ENCODE peak calls at places on chromosomes 1 and 21, in ten cellular contexts. One of them, this sample, is unnamed.

GRCh38 chr1:65421341-65422174 is 1.1 kb downstream of the LEPR start:
- DNase-seq in lower lobe of right lung: no peak
- DNase-seq in cardiac muscle cell: no peak
- DNase-seq in fibroblast of lung: peak
- DNase-seq in heart right ventricle: no peak
- DNase-seq in left lung: no peak
- DNase-seq in psoas muscle: no peak
- DNase-seq in neural progenitor cell: no peak
- DNase-seq in breast epithelium: no peak
- DNase-seq in uterus: no peak
- DNase-seq in this sample: no peak

GRCh38 chr1:114021665-114022099 is 42.4 kb downstream of the OLFML3 start:
- DNase-seq in left lung: no peak
- DNase-seq in neural progenitor cell: no peak
- DNase-seq in heart right ventricle: no peak
- DNase-seq in uterus: no peak
- DNase-seq in cardiac muscle cell: peak
- DNase-seq in lower lobe of right lung: no peak
- DNase-seq in fibroblast of lung: no peak
- DNase-seq in psoas muscle: no peak
- DNase-seq in breast epithelium: no peak
- DNase-seq in this sample: no peak

GRCh38 chr1:183205196-183205781 is 19.2 kb downstream of the LAMC2 start:
- DNase-seq in neural progenitor cell: no peak
- DNase-seq in breast epithelium: no peak
- DNase-seq in cardiac muscle cell: no peak
- DNase-seq in fibroblast of lung: peak
- DNase-seq in heart right ventricle: no peak
- DNase-seq in uterus: no peak
- DNase-seq in psoas muscle: no peak
- DNase-seq in left lung: no peak
- DNase-seq in lower lobe of right lung: no peak
- DNase-seq in this sample: no peak

GRCh38 chr1:160374701-160375443 is 8.0 kb downstream of the NHLH1 start:
- DNase-seq in left lung: no peak
- DNase-seq in lower lobe of right lung: no peak
- DNase-seq in psoas muscle: no peak
- DNase-seq in uterus: no peak
- DNase-seq in breast epithelium: no peak
- DNase-seq in fibroblast of lung: no peak
- DNase-seq in heart right ventricle: no peak
- DNase-seq in cardiac muscle cell: peak
- DNase-seq in neural progenitor cell: peak
- DNase-seq in this sample: no peak

GRCh38 chr1:210709694-210710093 is 381.0 kb downstream of the HHAT start:
- DNase-seq in cardiac muscle cell: no peak
- DNase-seq in lower lobe of right lung: no peak
- DNase-seq in heart right ventricle: no peak
- DNase-seq in left lung: no peak
- DNase-seq in breast epithelium: no peak
- DNase-seq in fibroblast of lung: peak
- DNase-seq in psoas muscle: no peak
- DNase-seq in neural progenitor cell: no peak
- DNase-seq in uterus: no peak
- DNase-seq in this sample: no peak

GRCh38 chr1:216005916-216006315 is 417.3 kb downstream of the USH2A start:
- DNase-seq in cardiac muscle cell: no peak
- DNase-seq in psoas muscle: no peak
- DNase-seq in breast epithelium: no peak
- DNase-seq in lower lobe of right lung: no peak
- DNase-seq in uterus: no peak
- DNase-seq in left lung: no peak
- DNase-seq in fibroblast of lung: peak
- DNase-seq in heart right ventricle: no peak
- DNase-seq in neural progenitor cell: no peak
- DNase-seq in this sample: peak

GRCh38 chr1:169085911-169086310 is 20.6 kb upstream of the ATP1B1 start:
- DNase-seq in neural progenitor cell: no peak
- DNase-seq in psoas muscle: no peak
- DNase-seq in heart right ventricle: no peak
- DNase-seq in cardiac muscle cell: no peak
- DNase-seq in uterus: no peak
- DNase-seq in breast epithelium: no peak
- DNase-seq in lower lobe of right lung: no peak
- DNase-seq in left lung: no peak
- DNase-seq in fibroblast of lung: no peak
- DNase-seq in this sample: no peak

GRCh38 chr1:24553931-24554330 is 2.0 kb upstream of the NCMAP start:
- DNase-seq in psoas muscle: no peak
- DNase-seq in breast epithelium: no peak
- DNase-seq in uterus: no peak
- DNase-seq in left lung: no peak
- DNase-seq in neural progenitor cell: no peak
- DNase-seq in cardiac muscle cell: no peak
- DNase-seq in lower lobe of right lung: no peak
- DNase-seq in heart right ventricle: no peak
- DNase-seq in fibroblast of lung: no peak
- DNase-seq in this sample: no peak

GRCh38 chr1:44791364-44791801 is 3.4 kb upstream of the BEST4 start:
- DNase-seq in neural progenitor cell: no peak
- DNase-seq in cardiac muscle cell: no peak
- DNase-seq in left lung: peak
- DNase-seq in lower lobe of right lung: no peak
- DNase-seq in heart right ventricle: no peak
- DNase-seq in psoas muscle: no peak
- DNase-seq in fibroblast of lung: no peak
- DNase-seq in uterus: no peak
- DNase-seq in breast epithelium: no peak
- DNase-seq in this sample: no peak

GRCh38 chr1:6483010-6483760 is 8.3 kb downstream of the PLEKHG5 start:
- DNase-seq in uterus: no peak
- DNase-seq in heart right ventricle: no peak
- DNase-seq in cardiac muscle cell: no peak
- DNase-seq in neural progenitor cell: no peak
- DNase-seq in lower lobe of right lung: peak
- DNase-seq in psoas muscle: no peak
- DNase-seq in breast epithelium: no peak
- DNase-seq in fibroblast of lung: no peak
- DNase-seq in left lung: no peak
- DNase-seq in this sample: no peak

GRCh38 chr1:152185544-152186391 is 26.7 kb upstream of the RPTN start:
- DNase-seq in cardiac muscle cell: no peak
- DNase-seq in breast epithelium: no peak
- DNase-seq in psoas muscle: no peak
- DNase-seq in fibroblast of lung: peak
- DNase-seq in left lung: no peak
- DNase-seq in neural progenitor cell: peak
- DNase-seq in uterus: no peak
- DNase-seq in lower lobe of right lung: no peak
- DNase-seq in heart right ventricle: peak
- DNase-seq in this sample: peak

GRCh38 chr21:33198346-33199135 is 31.2 kb upstream of the IFNAR2 start:
- DNase-seq in fibroblast of lung: peak
- DNase-seq in left lung: no peak
- DNase-seq in psoas muscle: peak
- DNase-seq in cardiac muscle cell: no peak
- DNase-seq in breast epithelium: no peak
- DNase-seq in neural progenitor cell: no peak
- DNase-seq in uterus: no peak
- DNase-seq in lower lobe of right lung: peak
- DNase-seq in heart right ventricle: peak
- DNase-seq in this sample: no peak

GRCh38 chr1:52127181-52128175 is 14.4 kb upstream of the ZFYVE9 start:
- DNase-seq in breast epithelium: no peak
- DNase-seq in cardiac muscle cell: peak
- DNase-seq in psoas muscle: no peak
- DNase-seq in left lung: no peak
- DNase-seq in uterus: no peak
- DNase-seq in fibroblast of lung: peak
- DNase-seq in heart right ventricle: peak
- DNase-seq in neural progenitor cell: no peak
- DNase-seq in lower lobe of right lung: no peak
- DNase-seq in this sample: peak

GRCh38 chr1:15343729-15344128 is 66.0 kb upstream of the EFHD2 start:
- DNase-seq in lower lobe of right lung: peak
- DNase-seq in neural progenitor cell: peak
- DNase-seq in breast epithelium: no peak
- DNase-seq in cardiac muscle cell: peak
- DNase-seq in left lung: no peak
- DNase-seq in fibroblast of lung: peak
- DNase-seq in heart right ventricle: peak
- DNase-seq in psoas muscle: no peak
- DNase-seq in uterus: peak
- DNase-seq in this sample: no peak

GRCh38 chr1:3469104-3469848 is 14.8 kb downstream of the ARHGEF16 start:
- DNase-seq in heart right ventricle: no peak
- DNase-seq in lower lobe of right lung: peak
- DNase-seq in neural progenitor cell: no peak
- DNase-seq in cardiac muscle cell: no peak
- DNase-seq in fibroblast of lung: no peak
- DNase-seq in uterus: no peak
- DNase-seq in breast epithelium: no peak
- DNase-seq in psoas muscle: no peak
- DNase-seq in left lung: peak
- DNase-seq in this sample: no peak

GRCh38 chr1:153583976-153584375 is 18.3 kb upstream of the S100A2 start:
- DNase-seq in left lung: no peak
- DNase-seq in fibroblast of lung: peak
- DNase-seq in cardiac muscle cell: no peak
- DNase-seq in heart right ventricle: no peak
- DNase-seq in neural progenitor cell: no peak
- DNase-seq in uterus: no peak
- DNase-seq in lower lobe of right lung: no peak
- DNase-seq in breast epithelium: no peak
- DNase-seq in psoas muscle: no peak
- DNase-seq in this sample: no peak

GRCh38 chr1:236388332-236388731 is 5.8 kb upstream of the EDARADD start:
- DNase-seq in left lung: no peak
- DNase-seq in uterus: no peak
- DNase-seq in fibroblast of lung: no peak
- DNase-seq in cardiac muscle cell: no peak
- DNase-seq in psoas muscle: no peak
- DNase-seq in neural progenitor cell: no peak
- DNase-seq in heart right ventricle: no peak
- DNase-seq in lower lobe of right lung: no peak
- DNase-seq in breast epithelium: no peak
- DNase-seq in this sample: no peak

GRCh38 chr1:172393354-172393753 is 27.1 kb upstream of the C1orf105 start:
- DNase-seq in left lung: no peak
- DNase-seq in heart right ventricle: no peak
- DNase-seq in psoas muscle: no peak
- DNase-seq in breast epithelium: no peak
- DNase-seq in neural progenitor cell: no peak
- DNase-seq in fibroblast of lung: no peak
- DNase-seq in cardiac muscle cell: no peak
- DNase-seq in uterus: no peak
- DNase-seq in lower lobe of right lung: no peak
- DNase-seq in this sample: no peak
- TF ChIP-seq CTCF in left lung: no peak
- TF ChIP-seq CTCF in heart right ventricle: no peak
- TF ChIP-seq CTCF in psoas muscle: no peak
- TF ChIP-seq CTCF in breast epithelium: no peak
- TF ChIP-seq CTCF in neural progenitor cell: no peak
- TF ChIP-seq CTCF in fibroblast of lung: no peak
- TF ChIP-seq CTCF in cardiac muscle cell: no peak
- TF ChIP-seq CTCF in uterus: no peak
- TF ChIP-seq CTCF in lower lobe of right lung: no peak
- TF ChIP-seq CTCF in this sample: no peak

GRCh38 chr1:37513795-37514349 is 694 bp downstream of the MEAF6 start:
- DNase-seq in psoas muscle: no peak
- DNase-seq in neural progenitor cell: peak
- DNase-seq in uterus: peak
- DNase-seq in cardiac muscle cell: peak
- DNase-seq in fibroblast of lung: peak
- DNase-seq in lower lobe of right lung: peak
- DNase-seq in left lung: peak
- DNase-seq in breast epithelium: no peak
- DNase-seq in heart right ventricle: no peak
- DNase-seq in this sample: peak
- H3K27ac ChIP-seq in psoas muscle: peak
- H3K27ac ChIP-seq in neural progenitor cell: no peak
- H3K27ac ChIP-seq in uterus: peak
- H3K27ac ChIP-seq in cardiac muscle cell: peak
- H3K27ac ChIP-seq in fibroblast of lung: peak
- H3K27ac ChIP-seq in lower lobe of right lung: peak
- H3K27ac ChIP-seq in left lung: peak
- H3K27ac ChIP-seq in breast epithelium: peak
- H3K27ac ChIP-seq in heart right ventricle: peak
- H3K27ac ChIP-seq in this sample: peak

GRCh38 chr1:203569490-203570318 is 56.9 kb upstream of the ATP2B4 start:
- DNase-seq in neural progenitor cell: no peak
- DNase-seq in heart right ventricle: no peak
- DNase-seq in uterus: no peak
- DNase-seq in left lung: no peak
- DNase-seq in cardiac muscle cell: no peak
- DNase-seq in fibroblast of lung: peak
- DNase-seq in psoas muscle: no peak
- DNase-seq in breast epithelium: no peak
- DNase-seq in lower lobe of right lung: no peak
- DNase-seq in this sample: no peak
- TF ChIP-seq CTCF in neural progenitor cell: no peak
- TF ChIP-seq CTCF in heart right ventricle: no peak
- TF ChIP-seq CTCF in uterus: no peak
- TF ChIP-seq CTCF in left lung: no peak
- TF ChIP-seq CTCF in cardiac muscle cell: no peak
- TF ChIP-seq CTCF in fibroblast of lung: no peak
- TF ChIP-seq CTCF in psoas muscle: no peak
- TF ChIP-seq CTCF in breast epithelium: no peak
- TF ChIP-seq CTCF in lower lobe of right lung: no peak
- TF ChIP-seq CTCF in this sample: no peak

GRCh38 chr1:221810406-221810805 is 68.5 kb upstream of the DUSP10 start:
- DNase-seq in uterus: no peak
- DNase-seq in left lung: no peak
- DNase-seq in breast epithelium: no peak
- DNase-seq in psoas muscle: no peak
- DNase-seq in cardiac muscle cell: no peak
- DNase-seq in fibroblast of lung: peak
- DNase-seq in neural progenitor cell: no peak
- DNase-seq in lower lobe of right lung: no peak
- DNase-seq in heart right ventricle: no peak
- DNase-seq in this sample: peak

GRCh38 chr1:221804303-221804702 is 62.4 kb upstream of the DUSP10 start:
- DNase-seq in cardiac muscle cell: no peak
- DNase-seq in lower lobe of right lung: no peak
- DNase-seq in uterus: no peak
- DNase-seq in neural progenitor cell: no peak
- DNase-seq in breast epithelium: no peak
- DNase-seq in heart right ventricle: no peak
- DNase-seq in fibroblast of lung: no peak
- DNase-seq in psoas muscle: no peak
- DNase-seq in left lung: no peak
- DNase-seq in this sample: no peak

GRCh38 chr1:221809101-221810029 is 67.5 kb upstream of the DUSP10 start:
- DNase-seq in neural progenitor cell: no peak
- DNase-seq in cardiac muscle cell: no peak
- DNase-seq in fibroblast of lung: peak
- DNase-seq in breast epithelium: no peak
- DNase-seq in left lung: no peak
- DNase-seq in lower lobe of right lung: no peak
- DNase-seq in heart right ventricle: no peak
- DNase-seq in psoas muscle: no peak
- DNase-seq in uterus: no peak
- DNase-seq in this sample: no peak

GRCh38 chr1:221806236-221806635 is 64.3 kb upstream of the DUSP10 start:
- DNase-seq in breast epithelium: no peak
- DNase-seq in cardiac muscle cell: no peak
- DNase-seq in lower lobe of right lung: no peak
- DNase-seq in uterus: no peak
- DNase-seq in psoas muscle: no peak
- DNase-seq in fibroblast of lung: no peak
- DNase-seq in heart right ventricle: no peak
- DNase-seq in left lung: no peak
- DNase-seq in neural progenitor cell: no peak
- DNase-seq in this sample: no peak

GRCh38 chr1:221806984-221807383 is 65.1 kb upstream of the DUSP10 start:
- DNase-seq in uterus: no peak
- DNase-seq in psoas muscle: no peak
- DNase-seq in breast epithelium: no peak
- DNase-seq in neural progenitor cell: no peak
- DNase-seq in fibroblast of lung: no peak
- DNase-seq in lower lobe of right lung: no peak
- DNase-seq in heart right ventricle: no peak
- DNase-seq in left lung: no peak
- DNase-seq in cardiac muscle cell: no peak
- DNase-seq in this sample: no peak
- H3K27ac ChIP-seq in uterus: no peak
- H3K27ac ChIP-seq in psoas muscle: no peak
- H3K27ac ChIP-seq in breast epithelium: no peak
- H3K27ac ChIP-seq in neural progenitor cell: no peak
- H3K27ac ChIP-seq in fibroblast of lung: no peak
- H3K27ac ChIP-seq in lower lobe of right lung: no peak
- H3K27ac ChIP-seq in heart right ventricle: no peak
- H3K27ac ChIP-seq in left lung: no peak
- H3K27ac ChIP-seq in cardiac muscle cell: no peak
- H3K27ac ChIP-seq in this sample: no peak